ENCODE peak calls at places on chromosomes 2 and 18, in seven cellular contexts. One of them, this sample, is unnamed.

GRCh38 chr2:190835303-190835930 is 45.2 kb upstream of the GLS start:
- DNase-seq in ovary: peak
- DNase-seq in body of pancreas: no peak
- DNase-seq in adrenal gland: peak
- DNase-seq in tibial nerve: peak
- DNase-seq in uterus: peak
- DNase-seq in endothelial cell of umbilical vein: peak
- DNase-seq in this sample: peak

GRCh38 chr2:208594642-208595385 is 188.2 kb downstream of the PTH2R start:
- DNase-seq in ovary: no peak
- DNase-seq in body of pancreas: no peak
- DNase-seq in adrenal gland: no peak
- DNase-seq in tibial nerve: no peak
- DNase-seq in uterus: no peak
- DNase-seq in endothelial cell of umbilical vein: no peak
- DNase-seq in this sample: no peak

GRCh38 chr2:45962522-45962921 is 311.0 kb downstream of the PRKCE start:
- DNase-seq in ovary: peak
- DNase-seq in body of pancreas: peak
- DNase-seq in adrenal gland: peak
- DNase-seq in tibial nerve: no peak
- DNase-seq in uterus: peak
- DNase-seq in endothelial cell of umbilical vein: peak
- DNase-seq in this sample: peak

GRCh38 chr2:201680743-201681142 is 17.7 kb downstream of the MPP4 start:
- DNase-seq in ovary: no peak
- DNase-seq in body of pancreas: no peak
- DNase-seq in adrenal gland: no peak
- DNase-seq in tibial nerve: no peak
- DNase-seq in uterus: no peak
- DNase-seq in endothelial cell of umbilical vein: peak
- DNase-seq in this sample: peak

GRCh38 chr18:38250981-38251380 is 685.4 kb upstream of the CELF4 start:
- DNase-seq in ovary: no peak
- DNase-seq in body of pancreas: no peak
- DNase-seq in adrenal gland: no peak
- DNase-seq in tibial nerve: no peak
- DNase-seq in uterus: no peak
- DNase-seq in endothelial cell of umbilical vein: no peak
- DNase-seq in this sample: no peak

GRCh38 chr2:57075226-57075625 is 891.4 kb downstream of the CCDC85A start:
- DNase-seq in ovary: no peak
- DNase-seq in body of pancreas: no peak
- DNase-seq in adrenal gland: no peak
- DNase-seq in tibial nerve: no peak
- DNase-seq in uterus: no peak
- DNase-seq in endothelial cell of umbilical vein: no peak
- DNase-seq in this sample: no peak

GRCh38 chr2:216842634-216843033 is 17.2 kb downstream of the TNP1 start:
- DNase-seq in ovary: peak
- DNase-seq in body of pancreas: peak
- DNase-seq in adrenal gland: no peak
- DNase-seq in tibial nerve: no peak
- DNase-seq in uterus: peak
- DNase-seq in endothelial cell of umbilical vein: no peak
- DNase-seq in this sample: no peak

GRCh38 chr2:181673178-181673577 is 7.1 kb downstream of the NEUROD1 start:
- DNase-seq in ovary: no peak
- DNase-seq in body of pancreas: no peak
- DNase-seq in adrenal gland: no peak
- DNase-seq in tibial nerve: no peak
- DNase-seq in uterus: no peak
- DNase-seq in endothelial cell of umbilical vein: no peak
- DNase-seq in this sample: no peak

GRCh38 chr2:56474412-56475158 is 290.8 kb downstream of the CCDC85A start:
- DNase-seq in ovary: no peak
- DNase-seq in body of pancreas: peak
- DNase-seq in adrenal gland: no peak
- DNase-seq in tibial nerve: no peak
- DNase-seq in uterus: no peak
- DNase-seq in endothelial cell of umbilical vein: no peak
- DNase-seq in this sample: peak

GRCh38 chr2:144996225-144996795 is 476.4 kb upstream of the ZEB2 start:
- DNase-seq in ovary: no peak
- DNase-seq in body of pancreas: no peak
- DNase-seq in adrenal gland: no peak
- DNase-seq in tibial nerve: no peak
- DNase-seq in uterus: no peak
- DNase-seq in endothelial cell of umbilical vein: peak
- DNase-seq in this sample: no peak

GRCh38 chr18:36467614-36468013 is 170.1 kb downstream of the FHOD3 start:
- DNase-seq in ovary: no peak
- DNase-seq in body of pancreas: no peak
- DNase-seq in adrenal gland: no peak
- DNase-seq in tibial nerve: no peak
- DNase-seq in uterus: no peak
- DNase-seq in endothelial cell of umbilical vein: no peak
- DNase-seq in this sample: no peak

GRCh38 chr2:42864222-42864621 is 71.8 kb upstream of the HAAO start:
- DNase-seq in ovary: no peak
- DNase-seq in body of pancreas: no peak
- DNase-seq in adrenal gland: no peak
- DNase-seq in tibial nerve: no peak
- DNase-seq in uterus: no peak
- DNase-seq in endothelial cell of umbilical vein: no peak
- DNase-seq in this sample: no peak

GRCh38 chr2:20222769-20223344 is 2.1 kb downstream of the SDC1 start:
- DNase-seq in ovary: no peak
- DNase-seq in body of pancreas: no peak
- DNase-seq in adrenal gland: no peak
- DNase-seq in tibial nerve: no peak
- DNase-seq in uterus: no peak
- DNase-seq in endothelial cell of umbilical vein: no peak
- DNase-seq in this sample: peak

GRCh38 chr2:20224191-20224715 is 677 bp downstream of the SDC1 start:
- DNase-seq in ovary: no peak
- DNase-seq in body of pancreas: no peak
- DNase-seq in adrenal gland: no peak
- DNase-seq in tibial nerve: no peak
- DNase-seq in uterus: no peak
- DNase-seq in endothelial cell of umbilical vein: no peak
- DNase-seq in this sample: no peak

GRCh38 chr2:20221939-20222768 is 2.8 kb downstream of the SDC1 start:
- DNase-seq in ovary: no peak
- DNase-seq in body of pancreas: no peak
- DNase-seq in adrenal gland: no peak
- DNase-seq in tibial nerve: no peak
- DNase-seq in uterus: no peak
- DNase-seq in endothelial cell of umbilical vein: no peak
- DNase-seq in this sample: no peak

GRCh38 chr2:20224716-20225293 is at the start of gene SDC1:
- DNase-seq in ovary: peak
- DNase-seq in body of pancreas: peak
- DNase-seq in adrenal gland: peak
- DNase-seq in tibial nerve: no peak
- DNase-seq in uterus: no peak
- DNase-seq in endothelial cell of umbilical vein: peak
- DNase-seq in this sample: peak

GRCh38 chr2:20223345-20224190 is 1.4 kb downstream of the SDC1 start:
- DNase-seq in ovary: peak
- DNase-seq in body of pancreas: peak
- DNase-seq in adrenal gland: peak
- DNase-seq in tibial nerve: no peak
- DNase-seq in uterus: no peak
- DNase-seq in endothelial cell of umbilical vein: peak
- DNase-seq in this sample: peak
- TF ChIP-seq POLR2A in ovary: no peak
- TF ChIP-seq POLR2A in body of pancreas: peak
- TF ChIP-seq POLR2A in adrenal gland: peak
- TF ChIP-seq POLR2A in tibial nerve: no peak
- TF ChIP-seq POLR2A in uterus: no peak
- TF ChIP-seq POLR2A in endothelial cell of umbilical vein: no peak
- TF ChIP-seq POLR2A in this sample: no peak

DNA sequence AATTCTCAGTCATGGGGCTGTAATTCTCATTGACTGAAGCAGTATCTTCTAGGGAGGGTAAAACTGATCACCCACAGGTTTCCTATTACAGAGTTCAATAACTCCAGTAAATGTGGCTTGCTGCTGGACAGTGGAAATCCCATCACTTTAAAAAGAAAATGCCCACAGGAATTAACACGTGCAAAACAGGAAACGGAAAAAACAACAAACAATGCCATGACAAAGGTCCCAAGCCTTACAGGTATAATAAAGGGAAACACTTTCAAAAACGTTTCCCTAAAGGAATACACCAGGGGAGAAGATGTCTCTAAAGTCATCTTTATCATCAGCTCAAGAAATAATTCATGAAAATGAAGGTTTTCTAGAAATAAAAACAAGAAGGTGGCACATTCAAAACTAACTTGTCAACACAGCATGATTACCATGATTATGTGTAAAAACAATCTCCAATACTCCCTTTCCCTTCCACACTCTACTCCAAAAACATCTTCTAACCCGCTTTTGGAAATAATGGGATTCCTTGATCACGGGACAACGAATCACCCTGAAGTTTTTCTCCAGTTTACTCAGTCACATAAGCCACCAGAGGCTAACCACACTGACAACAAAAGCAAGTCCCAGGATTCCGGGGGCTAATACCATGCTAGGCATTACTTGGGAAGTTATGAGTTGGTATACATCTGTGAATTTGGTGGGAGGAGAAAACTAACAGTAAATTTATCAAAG is 167.9 kb downstream of the TCF4 start:
- DNase-seq in ovary: no peak
- DNase-seq in body of pancreas: no peak
- DNase-seq in adrenal gland: no peak
- DNase-seq in tibial nerve: no peak
- DNase-seq in uterus: no peak
- DNase-seq in endothelial cell of umbilical vein: peak
- DNase-seq in this sample: no peak
- H3K27ac ChIP-seq in ovary: peak
- H3K27ac ChIP-seq in body of pancreas: peak
- H3K27ac ChIP-seq in adrenal gland: no peak
- H3K27ac ChIP-seq in tibial nerve: peak
- H3K27ac ChIP-seq in uterus: peak
- H3K27ac ChIP-seq in endothelial cell of umbilical vein: peak
- H3K27ac ChIP-seq in this sample: peak

GRCh38 chr2:130391058-130391871 is 35.4 kb downstream of the PTPN18 start:
- DNase-seq in ovary: peak
- DNase-seq in body of pancreas: peak
- DNase-seq in adrenal gland: peak
- DNase-seq in tibial nerve: peak
- DNase-seq in uterus: peak
- DNase-seq in endothelial cell of umbilical vein: peak
- DNase-seq in this sample: peak
- TF ChIP-seq POLR2A in ovary: no peak
- TF ChIP-seq POLR2A in body of pancreas: peak
- TF ChIP-seq POLR2A in adrenal gland: no peak
- TF ChIP-seq POLR2A in tibial nerve: no peak
- TF ChIP-seq POLR2A in uterus: no peak
- TF ChIP-seq POLR2A in endothelial cell of umbilical vein: no peak
- TF ChIP-seq POLR2A in this sample: no peak

GRCh38 chr2:96880891-96881273 is 11.0 kb upstream of the SEMA4C start:
- DNase-seq in ovary: no peak
- DNase-seq in body of pancreas: no peak
- DNase-seq in adrenal gland: no peak
- DNase-seq in tibial nerve: no peak
- DNase-seq in uterus: no peak
- DNase-seq in endothelial cell of umbilical vein: no peak
- DNase-seq in this sample: no peak

GRCh38 chr2:96882230-96882629 is 12.3 kb upstream of the SEMA4C start:
- DNase-seq in ovary: no peak
- DNase-seq in body of pancreas: no peak
- DNase-seq in adrenal gland: no peak
- DNase-seq in tibial nerve: no peak
- DNase-seq in uterus: no peak
- DNase-seq in endothelial cell of umbilical vein: no peak
- DNase-seq in this sample: no peak

GRCh38 chr2:96882906-96883305 is 13.0 kb upstream of the SEMA4C start:
- DNase-seq in ovary: no peak
- DNase-seq in body of pancreas: no peak
- DNase-seq in adrenal gland: no peak
- DNase-seq in tibial nerve: no peak
- DNase-seq in uterus: no peak
- DNase-seq in endothelial cell of umbilical vein: no peak
- DNase-seq in this sample: no peak

GRCh38 chr2:96883306-96883705 is 13.4 kb upstream of the SEMA4C start:
- DNase-seq in ovary: no peak
- DNase-seq in body of pancreas: no peak
- DNase-seq in adrenal gland: no peak
- DNase-seq in tibial nerve: no peak
- DNase-seq in uterus: no peak
- DNase-seq in endothelial cell of umbilical vein: no peak
- DNase-seq in this sample: no peak

DNA sequence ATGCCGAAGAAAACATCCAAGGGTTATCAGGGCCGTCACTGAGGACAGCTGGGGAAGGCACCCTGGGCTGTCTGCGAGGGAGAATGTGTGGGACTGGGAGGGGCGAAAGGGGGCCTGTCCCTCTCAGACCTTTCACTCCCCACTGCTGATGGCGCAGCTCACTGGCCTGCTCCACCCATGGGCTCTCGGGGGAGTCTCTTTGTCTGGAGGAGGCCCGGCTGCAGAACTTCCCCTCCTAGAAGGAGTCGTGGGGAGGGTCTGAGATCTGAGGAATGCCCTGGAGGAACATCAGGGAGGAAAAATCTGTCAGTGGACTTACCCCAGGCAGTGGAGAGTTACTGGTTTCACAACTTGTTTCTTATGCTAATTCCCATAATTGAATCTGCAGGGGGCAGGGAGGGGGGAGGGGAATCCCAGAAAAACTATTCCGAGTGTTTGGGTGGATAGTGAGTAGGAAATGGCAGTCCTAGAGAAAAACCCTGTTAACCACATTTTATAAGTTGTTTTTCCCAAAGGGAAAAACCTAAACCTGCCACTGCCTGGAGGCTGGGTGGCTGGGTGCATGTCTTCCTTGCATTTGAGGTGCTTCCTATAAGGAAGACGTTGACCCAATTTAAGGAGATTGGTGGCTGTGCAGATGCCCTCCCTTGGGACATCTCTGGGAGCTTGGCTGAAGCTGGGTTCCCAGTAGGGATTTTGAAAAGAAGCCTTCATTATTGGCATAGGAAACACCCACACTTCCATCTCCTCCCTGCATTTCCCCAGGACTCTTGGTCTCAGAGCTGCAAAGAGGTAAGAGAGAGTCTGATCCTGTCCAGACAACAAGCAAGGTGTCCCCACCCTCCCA is 11.7 kb upstream of the SEMA4C start:
- DNase-seq in ovary: no peak
- DNase-seq in body of pancreas: no peak
- DNase-seq in adrenal gland: no peak
- DNase-seq in tibial nerve: no peak
- DNase-seq in uterus: no peak
- DNase-seq in endothelial cell of umbilical vein: no peak
- DNase-seq in this sample: no peak
- H3K27ac ChIP-seq in ovary: no peak
- H3K27ac ChIP-seq in body of pancreas: no peak
- H3K27ac ChIP-seq in adrenal gland: no peak
- H3K27ac ChIP-seq in tibial nerve: peak
- H3K27ac ChIP-seq in uterus: peak
- H3K27ac ChIP-seq in endothelial cell of umbilical vein: no peak
- H3K27ac ChIP-seq in this sample: no peak